ENCODE peak calls at places on chromosome 14, in nine cellular contexts. One of them, this sample, is unnamed.
A peak's percentile ranks its signal among the peaks of the same experiment; 100 is the strongest.

GRCh38 chr14:32702571-32702970 is 236.1 kb upstream of the NPAS3 start:
- DNase-seq in left colon: peak; percentile 7
- DNase-seq in Panc1: no peak
- DNase-seq in cardiac fibroblast: peak; percentile 57
- DNase-seq in iris pigment epithelial cell: no peak
- DNase-seq in lower lobe of right lung: peak; percentile 34
- DNase-seq in NCI-H1092 treated with DMSO at 0.1 percent for 48 hours: no peak
- DNase-seq in hypothalamus: peak; percentile 28
- DNase-seq in HuH-7: no peak
- DNase-seq in this sample: peak; percentile 27

GRCh38 chr14:35944847-35945246 is 118.7 kb downstream of the BRMS1L start:
- DNase-seq in left colon: peak; percentile 38
- DNase-seq in Panc1: no peak
- DNase-seq in cardiac fibroblast: peak; percentile 1
- DNase-seq in iris pigment epithelial cell: no peak
- DNase-seq in lower lobe of right lung: no peak
- DNase-seq in NCI-H1092 treated with DMSO at 0.1 percent for 48 hours: no peak
- DNase-seq in hypothalamus: no peak
- DNase-seq in HuH-7: peak; percentile 4
- DNase-seq in this sample: no peak

GRCh38 chr14:89721330-89721729 is 233.2 kb downstream of the EFCAB11 start:
- DNase-seq in left colon: no peak
- DNase-seq in Panc1: no peak
- DNase-seq in cardiac fibroblast: no peak
- DNase-seq in iris pigment epithelial cell: no peak
- DNase-seq in lower lobe of right lung: no peak
- DNase-seq in NCI-H1092 treated with DMSO at 0.1 percent for 48 hours: no peak
- DNase-seq in hypothalamus: no peak
- DNase-seq in HuH-7: no peak
- DNase-seq in this sample: no peak

GRCh38 chr14:83826838-83827237 is 1703.1 kb upstream of the FLRT2 start:
- DNase-seq in left colon: no peak
- DNase-seq in Panc1: no peak
- DNase-seq in cardiac fibroblast: peak; percentile 20
- DNase-seq in iris pigment epithelial cell: peak; percentile 77
- DNase-seq in lower lobe of right lung: no peak
- DNase-seq in NCI-H1092 treated with DMSO at 0.1 percent for 48 hours: no peak
- DNase-seq in hypothalamus: no peak
- DNase-seq in HuH-7: no peak
- DNase-seq in this sample: no peak

GRCh38 chr14:24131549-24131966 is 1.1 kb downstream of the FITM1 start:
- DNase-seq in left colon: no peak
- DNase-seq in Panc1: no peak
- DNase-seq in cardiac fibroblast: no peak
- DNase-seq in iris pigment epithelial cell: no peak
- DNase-seq in lower lobe of right lung: no peak
- DNase-seq in NCI-H1092 treated with DMSO at 0.1 percent for 48 hours: no peak
- DNase-seq in hypothalamus: no peak
- DNase-seq in HuH-7: no peak
- DNase-seq in this sample: no peak

GRCh38 chr14:94690486-94690885 is 78.3 kb downstream of the SERPINA3 start:
- DNase-seq in left colon: no peak
- DNase-seq in Panc1: no peak
- DNase-seq in cardiac fibroblast: no peak
- DNase-seq in iris pigment epithelial cell: no peak
- DNase-seq in lower lobe of right lung: no peak
- DNase-seq in NCI-H1092 treated with DMSO at 0.1 percent for 48 hours: no peak
- DNase-seq in hypothalamus: no peak
- DNase-seq in HuH-7: no peak
- DNase-seq in this sample: no peak

GRCh38 chr14:100827751-100828447 is 2.0 kb downstream of the MEG3 start:
- DNase-seq in left colon: no peak
- DNase-seq in Panc1: no peak
- DNase-seq in cardiac fibroblast: peak; percentile 81
- DNase-seq in iris pigment epithelial cell: peak; percentile 90
- DNase-seq in lower lobe of right lung: no peak
- DNase-seq in NCI-H1092 treated with DMSO at 0.1 percent for 48 hours: no peak
- DNase-seq in hypothalamus: peak; percentile 25
- DNase-seq in HuH-7: no peak
- DNase-seq in this sample: no peak

GRCh38 chr14:34693228-34693939 is 21.0 kb downstream of the CFL2 start:
- DNase-seq in left colon: peak; percentile 60
- DNase-seq in Panc1: no peak
- DNase-seq in cardiac fibroblast: no peak
- DNase-seq in iris pigment epithelial cell: no peak
- DNase-seq in lower lobe of right lung: peak; percentile 64
- DNase-seq in NCI-H1092 treated with DMSO at 0.1 percent for 48 hours: no peak
- DNase-seq in hypothalamus: peak; percentile 2
- DNase-seq in HuH-7: no peak
- DNase-seq in this sample: no peak

GRCh38 chr14:38044710-38045109 is 163.0 kb upstream of the SSTR1 start:
- DNase-seq in left colon: no peak
- DNase-seq in Panc1: no peak
- DNase-seq in cardiac fibroblast: no peak
- DNase-seq in iris pigment epithelial cell: no peak
- DNase-seq in lower lobe of right lung: no peak
- DNase-seq in NCI-H1092 treated with DMSO at 0.1 percent for 48 hours: no peak
- DNase-seq in hypothalamus: no peak
- DNase-seq in HuH-7: no peak
- DNase-seq in this sample: no peak

GRCh38 chr14:99393059-99393655 is 87.5 kb downstream of the SETD3 start:
- DNase-seq in left colon: peak; percentile 57
- DNase-seq in Panc1: peak; percentile 2
- DNase-seq in cardiac fibroblast: peak; percentile 51
- DNase-seq in iris pigment epithelial cell: peak; percentile 31
- DNase-seq in lower lobe of right lung: no peak
- DNase-seq in NCI-H1092 treated with DMSO at 0.1 percent for 48 hours: peak; percentile 23
- DNase-seq in hypothalamus: peak; percentile 7
- DNase-seq in HuH-7: peak; percentile 67
- DNase-seq in this sample: no peak

GRCh38 chr14:32417956-32418552 is 89.0 kb downstream of the AKAP6 start:
- DNase-seq in left colon: peak; percentile 41
- DNase-seq in Panc1: no peak
- DNase-seq in cardiac fibroblast: peak; percentile 75
- DNase-seq in iris pigment epithelial cell: peak; percentile 74
- DNase-seq in lower lobe of right lung: no peak
- DNase-seq in NCI-H1092 treated with DMSO at 0.1 percent for 48 hours: peak; percentile 18
- DNase-seq in hypothalamus: no peak
- DNase-seq in HuH-7: no peak
- DNase-seq in this sample: no peak